ENCODE peak calls at places on chromosomes 13 and 19, in four cellular contexts. D is A549, G is AG04450, R is fibroblast of the aortic adventitia. K is an unnamed sample.

GRCh38 chr19:1383014-1383310 is 745 bp upstream of the NDUFS7 start:
- DNase-seq in G (no peak), R (no peak), D (peak), K (no peak)

GRCh38 chr13:74316531-74316930 is 182.3 kb upstream of the KLF12 start:
- DNase-seq in G (no peak), D (no peak), R (no peak), K (no peak)

GRCh38 chr13:61954092-61954491 is 538.4 kb upstream of the PCDH20 start:
- DNase-seq in R (no peak), D (no peak), G (no peak), K (no peak)

GRCh38 chr19:708154-709141 is at the start of gene PALM:
- DNase-seq in D (no peak), R (no peak), G (no peak), K (no peak)

GRCh38 chr13:47545206-47545605 is 455.9 kb downstream of the SUCLA2 start:
- DNase-seq in D (no peak), G (no peak), R (peak), K (no peak)

GRCh38 chr13:60090579-60090978 is 73.1 kb downstream of the DIAPH3 start:
- DNase-seq in D (no peak), G (no peak), R (peak), K (no peak)

GRCh38 chr19:48637948-48638830 is 1.0 kb upstream of the DBP start:
- DNase-seq in D (peak), G (peak), R (peak), K (peak)

GRCh38 chr13:25469179-25469545 is 97.4 kb downstream of the ATP8A2 start:
- DNase-seq in G (no peak), R (no peak), D (no peak), K (no peak)

GRCh38 chr13:27405521-27406134 is 18.8 kb upstream of the GTF3A start:
- DNase-seq in D (no peak), G (no peak), R (no peak), K (no peak)

GRCh38 chr13:88895261-88895941 is 1224.2 kb downstream of the SLITRK5 start:
- DNase-seq in R (no peak), D (no peak), G (no peak), K (no peak)

GRCh38 chr19:1402411-1403070 is 1.2 kb upstream of the GAMT start:
- DNase-seq in D (no peak), R (no peak), G (no peak), K (no peak)

GRCh38 chr19:2540646-2541454 is 64.9 kb downstream of the GADD45B start:
- DNase-seq in G (peak), R (peak), D (peak), K (no peak)

GRCh38 chr13:103282571-103283450 is 216.6 kb upstream of the SLC10A2 start:
- DNase-seq in G (peak), D (peak), R (peak), K (no peak)

GRCh38 chr13:46648166-46648607 is 95.2 kb downstream of the LRCH1 start:
- DNase-seq in D (no peak), R (no peak), G (no peak), K (no peak)

GRCh38 chr19:51664997-51665396 is 18.4 kb upstream of the SIGLEC14 start:
- DNase-seq in R (peak), D (no peak), G (no peak), K (no peak)

GRCh38 chr19:42424345-42424707 is 2.9 kb downstream of the LIPE start:
- DNase-seq in G (no peak), D (no peak), R (no peak), K (no peak)

GRCh38 chr19:40588110-40588854 is 11.6 kb downstream of the SHKBP1 start:
- DNase-seq in D (no peak), G (no peak), R (no peak), K (no peak)

GRCh38 chr13:21458457-21458815 is 667 bp downstream of the ZDHHC20 start:
- DNase-seq in R (peak), G (no peak), D (peak), K (no peak)

DNA sequence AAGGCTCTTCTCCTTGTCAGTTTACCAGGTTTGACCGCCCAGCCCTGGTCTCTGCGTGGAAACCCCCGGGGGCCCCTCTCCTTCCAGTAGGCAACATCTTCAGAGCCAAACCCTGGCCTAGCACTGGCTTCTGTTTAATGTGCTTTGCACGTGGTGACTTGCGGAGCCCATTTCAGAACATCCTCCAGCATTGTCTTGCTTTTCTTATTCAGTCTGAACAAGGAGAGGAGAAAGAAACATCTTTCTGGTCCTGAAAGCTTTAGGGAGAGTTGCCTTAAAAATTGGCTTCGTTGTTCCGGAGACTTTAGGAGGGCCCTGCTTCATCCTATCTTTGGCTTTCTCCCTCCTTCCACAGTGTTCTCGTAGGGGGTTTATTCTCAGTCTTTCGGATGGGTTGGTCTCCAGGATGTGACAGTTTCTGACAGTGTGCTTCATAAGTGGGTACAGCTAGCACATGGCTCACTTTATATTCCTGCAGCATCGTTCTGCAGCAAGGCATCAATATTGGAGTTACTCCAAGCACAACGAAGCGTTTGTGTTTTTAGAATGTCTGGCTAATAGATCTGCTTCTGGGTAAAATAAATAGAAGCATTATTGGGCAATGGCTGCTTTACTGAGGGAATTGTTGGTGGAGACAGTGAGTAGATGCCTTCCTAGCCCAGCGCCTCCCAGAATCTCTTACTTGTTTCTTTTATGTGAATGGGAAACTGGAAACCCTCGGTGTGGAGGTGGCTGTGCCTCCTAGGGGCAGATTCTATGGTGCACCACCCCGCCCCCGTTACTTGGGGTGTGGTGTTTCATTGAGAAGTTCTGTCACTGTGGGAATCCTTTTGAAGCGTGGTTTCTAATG is 1.8 kb downstream of the FARP1 start:
- DNase-seq in R (peak), G (peak), D (no peak), K (no peak)
- TF ChIP-seq CTCF in R (peak), G (peak), D (no peak), K (no peak)

DNA sequence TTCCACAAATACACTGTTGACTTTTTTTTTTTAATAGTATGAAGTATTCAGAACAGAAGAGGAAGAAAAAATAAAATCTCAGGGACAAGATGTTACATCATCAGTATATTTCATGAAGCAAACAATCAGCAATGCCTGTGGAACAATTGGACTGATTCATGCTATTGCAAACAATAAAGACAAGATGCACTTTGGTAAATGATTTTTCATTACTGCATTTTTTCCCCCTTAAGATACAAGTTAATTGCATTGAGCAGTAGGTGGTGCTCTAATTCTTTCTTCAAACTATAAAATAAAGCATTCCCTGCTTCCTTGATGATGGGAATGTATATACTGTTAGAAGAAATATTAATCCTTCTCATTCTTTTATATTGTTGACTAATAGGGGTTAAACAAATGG is 17.1 kb downstream of the UCHL3 start:
- DNase-seq in G (no peak), R (peak), D (peak), K (no peak)
- TF ChIP-seq CTCF in G (peak), R (peak), D (peak), K (no peak)

GRCh38 chr19:29526730-29527499 is 1.1 kb downstream of the VSTM2B start:
- DNase-seq in D (no peak), R (no peak), G (no peak), K (no peak)
- TF ChIP-seq CTCF in D (peak), R (no peak), G (no peak), K (no peak)

GRCh38 chr13:63120883-63121282 is 1705.2 kb upstream of the PCDH20 start:
- DNase-seq in G (no peak), D (no peak), R (no peak), K (no peak)

GRCh38 chr13:63124863-63125262 is 1709.2 kb upstream of the PCDH20 start:
- DNase-seq in D (no peak), R (peak), G (no peak), K (no peak)
- TF ChIP-seq CTCF in D (peak), R (no peak), G (peak), K (no peak)

GRCh38 chr13:32021785-32022184 is 9.8 kb upstream of the FRY start:
- DNase-seq in D (no peak), G (no peak), R (no peak), K (no peak)

GRCh38 chr13:32023096-32023495 is 8.5 kb upstream of the FRY start:
- DNase-seq in D (no peak), G (no peak), R (no peak), K (no peak)

GRCh38 chr13:32022292-32022691 is 9.3 kb upstream of the FRY start:
- DNase-seq in G (no peak), D (no peak), R (no peak), K (no peak)

GRCh38 chr13:32024750-32025149 is 6.8 kb upstream of the FRY start:
- DNase-seq in D (no peak), G (no peak), R (no peak), K (no peak)

DNA sequence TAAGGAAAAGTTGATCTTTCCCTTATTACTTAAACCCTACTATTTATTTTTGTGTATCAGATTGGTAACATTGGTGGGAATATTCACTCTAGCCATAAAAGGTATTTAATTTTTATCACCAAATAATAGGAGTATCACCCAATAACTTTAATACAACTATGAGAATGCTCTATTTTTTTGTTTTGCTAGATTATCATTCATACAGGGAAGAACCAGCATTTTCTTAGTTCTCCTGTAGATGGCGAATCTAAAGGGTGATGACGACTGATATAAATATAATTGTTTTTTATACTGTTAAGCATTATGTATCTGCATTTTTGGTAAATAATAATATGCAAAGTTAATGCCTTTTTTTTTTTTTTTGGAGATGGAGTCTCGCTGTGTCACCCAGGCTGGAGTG is 7.9 kb upstream of the FRY start:
- DNase-seq in D (no peak), G (no peak), R (no peak), K (no peak)
- TF ChIP-seq CTCF in D (no peak), G (peak), R (peak), K (no peak)

GRCh38 chr19:35978271-35978670 is 16.7 kb upstream of the SDHAF1 start:
- DNase-seq in D (no peak), G (no peak), R (no peak), K (no peak)

GRCh38 chr19:35973487-35973886 is 21.5 kb upstream of the SDHAF1 start:
- DNase-seq in R (no peak), G (no peak), D (no peak), K (no peak)

GRCh38 chr19:35975608-35976214 is 19.3 kb upstream of the SDHAF1 start:
- DNase-seq in G (no peak), R (peak), D (peak), K (no peak)

GRCh38 chr19:35978832-35979365 is 16.1 kb upstream of the SDHAF1 start:
- DNase-seq in D (no peak), R (no peak), G (no peak), K (no peak)

GRCh38 chr19:35977446-35978222 is 17.4 kb upstream of the SDHAF1 start:
- DNase-seq in R (no peak), G (no peak), D (peak), K (no peak)
- TF ChIP-seq CTCF in R (no peak), G (no peak), D (peak), K (no peak)

GRCh38 chr19:6340493-6341201 is 7.2 kb upstream of the ACER1 start:
- DNase-seq in R (no peak), D (no peak), G (no peak), K (no peak)
- TF ChIP-seq CTCF in R (no peak), D (no peak), G (peak), K (no peak)

GRCh38 chr13:71621152-71622124 is 245.6 kb downstream of the DACH1 start:
- DNase-seq in R (no peak), D (no peak), G (no peak), K (no peak)

GRCh38 chr13:71619096-71619495 is 247.9 kb downstream of the DACH1 start:
- DNase-seq in G (no peak), D (no peak), R (no peak), K (no peak)

GRCh38 chr13:71613347-71613746 is 253.7 kb downstream of the DACH1 start:
- DNase-seq in R (no peak), D (no peak), G (no peak), K (no peak)

DNA sequence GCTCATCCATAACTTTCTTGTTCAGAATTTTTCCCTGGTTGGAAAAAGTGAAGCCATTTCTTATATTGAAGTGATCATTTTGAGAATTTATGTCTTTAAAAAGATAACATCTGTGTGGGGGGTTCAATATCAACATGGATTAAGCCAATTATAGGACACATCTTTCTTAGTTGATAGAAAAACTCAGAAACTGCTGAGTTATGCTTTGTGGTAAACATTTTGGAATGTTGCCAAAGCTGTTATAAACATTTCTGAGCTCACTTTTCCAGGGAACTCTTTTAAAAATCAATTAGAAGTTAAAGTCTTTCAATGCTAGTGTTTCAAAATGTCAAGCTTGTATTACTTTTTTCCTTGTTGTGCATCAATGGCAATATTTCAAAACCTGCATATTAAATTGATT is 248.8 kb downstream of the DACH1 start:
- DNase-seq in R (no peak), D (no peak), G (no peak), K (no peak)
- TF ChIP-seq CTCF in R (no peak), D (no peak), G (no peak), K (no peak)

K was measured in natural killer cell.